ENCODE peak calls at places on chromosomes 6 and 20, in six cellular contexts. N, A, U, L, S and K are unnamed samples.

GRCh38 chr6:1607557-1608221 is 2.0 kb upstream of the FOXC1 start:
- DNase-seq in L (no peak), N (no peak), U (no peak), S (no peak), A (peak), K (no peak)

GRCh38 chr6:22041797-22042489 is 254.9 kb downstream of the PRL start:
- DNase-seq in L (no peak), S (no peak), N (no peak), U (peak), A (peak), K (no peak)

GRCh38 chr6:124830506-124830905 is 131.7 kb upstream of the RNF217 start:
- DNase-seq in S (no peak), A (no peak), L (no peak), U (no peak), N (no peak), K (no peak)

GRCh38 chr20:59736366-59736765 is 132.0 kb downstream of the PHACTR3 start:
- DNase-seq in S (no peak), U (no peak), L (no peak), A (no peak), N (no peak), K (no peak)

GRCh38 chr6:28900577-28901266 is 23.1 kb downstream of the TRIM27 start:
- DNase-seq in U (no peak), A (no peak), L (no peak), N (no peak), S (no peak), K (no peak)

GRCh38 chr6:79302341-79302740 is 67.9 kb upstream of the HMGN3 start:
- DNase-seq in S (no peak), N (no peak), U (no peak), A (no peak), L (no peak), K (no peak)

GRCh38 chr6:12990162-12990561 is 273.6 kb downstream of the PHACTR1 start:
- DNase-seq in L (no peak), A (no peak), U (no peak), S (no peak), N (no peak), K (no peak)

GRCh38 chr6:136470044-136470443 is 80.2 kb downstream of the MAP7 start:
- DNase-seq in L (no peak), A (no peak), N (no peak), S (no peak), U (no peak), K (no peak)

GRCh38 chr6:131982740-131983259 is 31.6 kb upstream of the CCN2 start:
- DNase-seq in A (peak), S (no peak), L (no peak), N (no peak), U (peak), K (no peak)

GRCh38 chr20:35991142-35991771 is 22.9 kb downstream of the CNBD2 start:
- DNase-seq in S (peak), A (peak), N (no peak), U (peak), L (no peak), K (no peak)

GRCh38 chr20:12966468-12967085 is 42.2 kb upstream of the SPTLC3 start:
- DNase-seq in U (peak), N (no peak), L (no peak), A (peak), S (no peak), K (no peak)

DNA sequence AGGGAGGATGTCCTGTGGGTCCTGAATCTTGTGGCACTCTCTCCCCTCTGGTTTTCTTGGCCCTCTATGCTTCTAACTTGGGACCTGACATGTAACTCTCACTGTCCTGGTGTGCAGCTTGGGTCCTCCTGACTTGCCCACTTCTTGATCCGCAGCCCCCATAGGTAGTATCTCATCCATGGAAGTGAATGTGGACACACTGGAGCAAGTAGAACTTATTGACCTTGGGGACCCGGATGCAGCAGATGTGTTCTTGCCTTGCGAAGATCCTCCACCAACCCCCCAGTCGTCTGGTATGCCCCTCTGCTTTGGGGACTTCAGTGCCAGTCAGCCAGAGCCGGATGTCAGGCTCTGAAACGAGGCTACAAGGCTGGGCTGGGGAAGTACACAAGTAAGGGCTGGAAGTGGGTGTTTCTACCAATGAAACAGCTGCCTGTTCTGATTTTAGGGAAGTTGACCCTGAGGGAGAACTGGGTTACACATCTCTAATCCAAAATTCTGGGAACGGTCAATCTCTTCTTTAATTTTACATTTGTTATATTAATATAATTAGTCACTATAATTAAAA is 641 bp downstream of the DBNDD2 start:
- DNase-seq in S (no peak), N (no peak), L (no peak), A (no peak), U (no peak), K (no peak)
- TF ChIP-seq CTCF in S (no peak), N (no peak), L (no peak), A (no peak), U (no peak), K (no peak)

GRCh38 chr6:107636486-107636885 is 146.6 kb downstream of the SOBP start:
- DNase-seq in A (no peak), U (no peak), S (no peak), N (no peak), L (no peak), K (no peak)
- TF ChIP-seq CTCF in A (no peak), U (no peak), S (no peak), N (no peak), L (no peak), K (no peak)

DNA sequence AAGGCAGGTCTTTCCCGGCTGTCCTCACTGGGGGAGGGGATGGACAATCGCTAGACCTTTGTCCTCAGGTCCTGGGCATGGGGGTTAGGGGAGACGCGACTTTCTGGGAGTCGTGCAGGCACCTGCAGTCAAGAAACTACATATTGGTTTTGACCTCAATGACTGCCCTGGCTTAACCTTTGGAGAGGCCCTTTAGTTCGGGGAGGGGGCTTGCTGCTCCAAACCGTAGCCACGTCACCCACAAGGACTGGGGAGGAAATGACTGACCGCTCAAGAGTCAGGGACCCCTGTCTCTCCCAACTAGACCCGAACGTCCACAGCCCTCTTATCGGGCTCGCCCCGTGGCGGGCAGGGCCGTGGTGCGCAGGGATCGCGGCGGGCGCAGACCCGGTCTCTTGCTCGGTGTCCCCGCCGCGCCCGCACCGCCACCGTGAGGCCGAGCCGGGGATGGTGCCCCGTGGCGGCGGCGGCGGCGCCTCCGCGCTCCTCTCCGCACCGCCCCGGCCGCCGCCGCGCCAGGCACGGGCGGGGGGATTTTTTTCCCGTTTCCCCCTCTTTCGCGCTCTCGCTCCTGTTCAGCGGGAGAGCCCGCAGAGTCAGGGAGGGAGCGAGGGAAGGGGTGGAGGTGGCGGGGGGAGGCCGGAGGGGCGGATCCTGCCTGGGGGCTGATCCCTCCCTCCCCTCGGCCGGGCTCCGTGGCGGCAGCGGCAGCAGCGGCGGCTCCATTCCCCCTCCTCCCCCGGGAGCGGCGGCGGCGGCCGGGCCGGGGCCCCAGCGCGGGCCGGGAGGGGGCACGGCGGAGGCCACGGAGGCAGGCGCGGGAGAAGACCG is at the start of gene BRPF3:
- DNase-seq in N (peak), A (peak), L (peak), S (peak), U (peak), K (peak)
- TF ChIP-seq CTCF in N (peak), A (peak), L (peak), S (peak), U (no peak), K (no peak)

GRCh38 chr6:19209202-19209601 is 628.0 kb upstream of the ID4 start:
- DNase-seq in S (no peak), U (no peak), N (no peak), A (no peak), L (no peak), K (no peak)

GRCh38 chr6:19205076-19205475 is 632.1 kb upstream of the ID4 start:
- DNase-seq in S (no peak), U (no peak), A (no peak), N (no peak), L (no peak), K (no peak)

GRCh38 chr6:19214231-19214630 is 622.9 kb upstream of the ID4 start:
- DNase-seq in L (no peak), S (no peak), U (no peak), N (no peak), A (no peak), K (no peak)

GRCh38 chr6:19210849-19211590 is 626.1 kb upstream of the ID4 start:
- DNase-seq in S (no peak), U (no peak), L (no peak), N (peak), A (no peak), K (no peak)
- TF ChIP-seq CTCF in S (no peak), U (no peak), L (no peak), N (no peak), A (no peak), K (peak)

GRCh38 chr20:56985286-56985685 is 281.2 kb downstream of the BMP7 start:
- DNase-seq in N (no peak), S (no peak), A (no peak), L (no peak), U (no peak), K (no peak)

GRCh38 chr20:56986476-56986875 is 280.0 kb downstream of the BMP7 start:
- DNase-seq in L (no peak), N (no peak), U (no peak), S (no peak), A (no peak), K (no peak)

GRCh38 chr20:56981301-56981700 is 285.1 kb downstream of the BMP7 start:
- DNase-seq in U (no peak), L (no peak), S (no peak), A (no peak), N (no peak), K (no peak)

GRCh38 chr20:56986931-56987720 is 279.3 kb downstream of the BMP7 start:
- DNase-seq in U (no peak), A (no peak), N (no peak), L (no peak), S (no peak), K (no peak)

GRCh38 chr20:56983813-56984212 is 282.6 kb downstream of the BMP7 start:
- DNase-seq in U (no peak), S (no peak), A (no peak), L (no peak), N (no peak), K (no peak)
- TF ChIP-seq CTCF in U (no peak), S (no peak), A (no peak), L (no peak), N (no peak), K (no peak)

DNA sequence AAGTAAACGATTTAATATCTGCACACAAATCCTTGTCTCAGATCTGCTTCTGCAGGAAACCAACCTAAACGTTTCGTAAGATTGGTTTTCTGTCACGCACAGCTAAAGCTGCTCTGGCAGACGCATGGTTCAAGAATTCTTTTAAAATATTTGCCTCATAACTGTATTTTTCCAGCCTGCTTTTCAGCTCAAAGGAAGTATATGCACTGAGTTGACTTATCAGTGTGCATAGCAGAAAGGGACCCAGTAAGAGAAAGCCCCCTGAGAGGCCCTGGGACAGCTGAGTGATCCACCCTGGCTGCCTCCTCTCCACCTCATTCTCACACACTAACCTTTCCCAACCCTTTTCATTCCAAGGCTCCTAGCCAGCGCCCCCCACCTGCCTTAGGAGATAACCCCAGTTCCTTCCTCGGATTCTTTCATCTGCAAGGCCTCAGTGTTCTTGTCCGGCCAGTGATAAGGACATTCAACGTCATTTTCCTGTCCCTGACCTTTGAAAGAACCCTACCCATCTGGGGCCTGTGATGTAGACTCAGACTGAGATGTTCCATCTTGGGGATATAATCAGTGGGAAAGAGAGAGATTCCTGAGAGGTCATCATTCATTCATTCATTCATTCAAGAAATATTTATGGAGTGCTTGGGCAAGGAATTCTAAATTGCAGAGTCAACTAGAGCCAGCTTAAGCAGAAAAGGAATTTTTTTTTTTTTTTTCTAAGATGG is 22.4 kb upstream of the SLC9A8 start:
- DNase-seq in N (no peak), L (no peak), A (no peak), S (no peak), U (peak), K (no peak)
- TF ChIP-seq CTCF in N (no peak), L (no peak), A (no peak), S (no peak), U (no peak), K (no peak)

GRCh38 chr6:156779206-156780116 is 2.3 kb downstream of the ARID1B start:
- DNase-seq in L (peak), N (peak), A (no peak), U (no peak), S (peak), K (no peak)
- TF ChIP-seq CTCF in L (no peak), N (no peak), A (no peak), U (no peak), S (no peak), K (no peak)

DNA sequence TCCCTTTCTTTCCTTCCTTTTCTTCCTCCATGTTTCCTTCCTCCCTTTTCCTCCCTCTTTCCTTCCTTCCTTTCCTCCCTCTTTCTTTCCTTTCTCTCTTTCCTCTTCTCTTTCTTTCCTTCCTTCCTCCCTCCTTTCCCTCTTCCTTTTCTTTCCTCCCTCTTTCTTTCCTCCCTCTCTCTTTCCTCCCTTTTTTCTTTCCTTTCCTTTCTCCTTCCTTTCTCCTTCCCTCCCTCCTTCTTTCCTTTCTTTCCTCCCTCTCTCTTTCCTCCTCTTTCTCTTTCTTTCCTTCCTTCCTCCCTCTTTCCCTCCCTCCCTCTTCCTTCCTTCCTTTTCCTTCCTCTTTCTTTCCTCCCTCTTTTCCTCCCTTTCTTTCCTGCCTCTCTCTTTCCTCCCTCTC is 86.3 kb upstream of the FERMT1 start:
- DNase-seq in L (no peak), N (no peak), S (no peak), A (no peak), U (no peak), K (no peak)
- TF ChIP-seq CTCF in L (no peak), N (no peak), S (no peak), A (no peak), U (no peak), K (no peak)

DNA sequence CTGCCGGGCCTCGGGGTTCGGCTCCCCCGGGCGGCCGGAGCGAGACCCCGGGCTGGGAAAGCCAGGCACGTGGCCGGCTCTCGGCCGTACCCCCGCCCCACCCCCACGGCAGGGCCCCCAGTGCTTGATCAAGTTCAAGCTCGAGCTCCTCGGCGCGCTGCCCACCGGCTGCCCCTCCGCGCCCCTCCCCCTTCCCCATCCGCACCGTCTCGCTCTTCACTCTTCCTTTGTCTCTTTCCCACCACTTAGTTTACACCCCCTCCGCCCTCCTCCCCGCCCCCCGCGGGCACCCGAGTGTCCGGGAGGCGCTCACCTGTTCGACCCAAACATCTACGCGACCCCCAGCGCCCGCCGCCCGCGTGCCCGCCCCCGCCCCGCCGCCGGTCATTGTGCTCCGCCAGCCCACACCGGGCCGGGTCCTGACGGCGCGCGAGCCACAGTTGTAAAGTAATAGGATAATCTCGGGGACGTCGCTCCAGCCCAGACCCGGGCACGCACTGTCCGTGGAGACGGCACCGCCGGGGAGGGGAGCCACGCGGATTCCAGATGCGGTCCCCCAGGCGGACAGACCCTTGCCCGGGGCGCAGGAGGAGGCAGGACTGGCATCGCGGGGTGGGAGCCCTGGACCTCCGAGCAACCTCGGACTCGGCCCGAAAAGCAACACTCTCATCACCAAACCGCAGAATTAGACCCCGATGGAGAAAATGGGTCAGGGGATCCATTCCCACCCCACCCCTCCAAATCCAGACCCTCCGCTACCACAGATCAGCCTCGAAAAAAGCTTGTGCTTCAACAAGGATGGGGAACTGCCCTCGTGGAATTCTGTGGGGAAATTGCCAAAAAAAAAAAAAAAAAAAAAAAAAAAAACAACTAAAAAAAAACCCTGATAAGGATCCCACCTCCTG is 100.7 kb downstream of the NOL4L start:
- DNase-seq in S (peak), N (peak), L (peak), U (no peak), A (no peak), K (peak)
- TF ChIP-seq CTCF in S (no peak), N (no peak), L (no peak), U (no peak), A (no peak), K (no peak)